ENCODE peak calls at places on chromosomes 7 and 10, in four cellular contexts. X is H1, C is suprapubic skin, O is testis. E is an unnamed sample.
A peak's percentile ranks its signal among the peaks of the same experiment; 100 is the strongest.

GRCh38 chr7:24349339-24349738 is 65.3 kb downstream of the NPY start:
- DNase-seq in X (no peak), C (no peak), O (no peak), E (no peak)

GRCh38 chr7:2519119-2519930 is at the start of gene LFNG:
- DNase-seq in X (peak; percentile 84), C (no peak), O (peak; percentile 92), E (peak; percentile 76)

GRCh38 chr10:123143162-123143824 is 4.6 kb upstream of the HMX2 start:
- DNase-seq in X (peak; percentile 71), C (no peak), O (no peak), E (no peak)

GRCh38 chr7:159016591-159016990 is 128.1 kb downstream of the VIPR2 start:
- DNase-seq in X (no peak), C (no peak), O (no peak), E (no peak)

GRCh38 chr7:29106128-29106988 is 40.0 kb downstream of the CPVL start:
- DNase-seq in X (no peak), C (no peak), O (peak; percentile 43), E (no peak)

GRCh38 chr10:88810196-88810961 is 7.8 kb downstream of the LIPM start:
- DNase-seq in X (no peak), C (no peak), O (peak; percentile 30), E (no peak)

GRCh38 chr10:69742928-69743602 is 58.6 kb upstream of the COL13A1 start:
- DNase-seq in X (peak; percentile 86), C (no peak), O (peak; percentile 75), E (no peak)

GRCh38 chr7:140656548-140657515 is 15.9 kb upstream of the ADCK2 start:
- DNase-seq in X (no peak), C (peak; percentile 79), O (peak; percentile 47), E (no peak)

GRCh38 chr10:81426722-81427121 is 448.3 kb upstream of the NRG3 start:
- DNase-seq in X (no peak), C (no peak), O (no peak), E (no peak)

GRCh38 chr10:97520978-97521761 is 22.4 kb downstream of the UBTD1 start:
- DNase-seq in X (no peak), C (no peak), O (no peak), E (no peak)

GRCh38 chr10:97517778-97518561 is 19.2 kb downstream of the UBTD1 start:
- DNase-seq in X (peak; percentile 51), C (no peak), O (no peak), E (no peak)

GRCh38 chr10:97520520-97520919 is 21.8 kb downstream of the UBTD1 start:
- DNase-seq in X (no peak), C (no peak), O (no peak), E (no peak)

GRCh38 chr10:97518601-97519043 is 19.9 kb downstream of the UBTD1 start:
- DNase-seq in X (no peak), C (no peak), O (no peak), E (no peak)

GRCh38 chr10:97519342-97519741 is 20.6 kb downstream of the UBTD1 start:
- DNase-seq in X (no peak), C (no peak), O (no peak), E (no peak)
- H3K4me1 ChIP-seq in X (peaks cover 23% of the 10 kb centered on the region), C (peaks cover 57% of the 10 kb centered on the region), O (peaks cover 24% of the 10 kb centered on the region), E (peaks cover 5% of the 10 kb centered on the region)

GRCh38 chr10:44850356-44850934 is 60.7 kb upstream of the TMEM72 start:
- DNase-seq in X (no peak), C (no peak), O (no peak), E (no peak)

GRCh38 chr10:44853148-44853734 is 57.9 kb upstream of the TMEM72 start:
- DNase-seq in X (no peak), C (no peak), O (peak; percentile 66), E (no peak)

GRCh38 chr10:44851413-44851812 is 59.7 kb upstream of the TMEM72 start:
- DNase-seq in X (no peak), C (no peak), O (no peak), E (no peak)

GRCh38 chr10:44853796-44854195 is 57.3 kb upstream of the TMEM72 start:
- DNase-seq in X (no peak), C (no peak), O (no peak), E (no peak)

GRCh38 chr10:44851881-44852280 is 59.3 kb upstream of the TMEM72 start:
- DNase-seq in X (no peak), C (no peak), O (no peak), E (no peak)
- TF ChIP-seq POLR2A in X (no peak), C (no peak), O (no peak), E (no peak)

GRCh38 chr7:6547400-6547799 is 3.9 kb downstream of the GRID2IP start:
- DNase-seq in X (no peak), C (no peak), O (no peak), E (no peak)
- H3K4me1 ChIP-seq in X (no peaks in the 10 kb centered on the region), C (no peaks in the 10 kb centered on the region), O (no peaks in the 10 kb centered on the region), E (no peaks in the 10 kb centered on the region)

DNA sequence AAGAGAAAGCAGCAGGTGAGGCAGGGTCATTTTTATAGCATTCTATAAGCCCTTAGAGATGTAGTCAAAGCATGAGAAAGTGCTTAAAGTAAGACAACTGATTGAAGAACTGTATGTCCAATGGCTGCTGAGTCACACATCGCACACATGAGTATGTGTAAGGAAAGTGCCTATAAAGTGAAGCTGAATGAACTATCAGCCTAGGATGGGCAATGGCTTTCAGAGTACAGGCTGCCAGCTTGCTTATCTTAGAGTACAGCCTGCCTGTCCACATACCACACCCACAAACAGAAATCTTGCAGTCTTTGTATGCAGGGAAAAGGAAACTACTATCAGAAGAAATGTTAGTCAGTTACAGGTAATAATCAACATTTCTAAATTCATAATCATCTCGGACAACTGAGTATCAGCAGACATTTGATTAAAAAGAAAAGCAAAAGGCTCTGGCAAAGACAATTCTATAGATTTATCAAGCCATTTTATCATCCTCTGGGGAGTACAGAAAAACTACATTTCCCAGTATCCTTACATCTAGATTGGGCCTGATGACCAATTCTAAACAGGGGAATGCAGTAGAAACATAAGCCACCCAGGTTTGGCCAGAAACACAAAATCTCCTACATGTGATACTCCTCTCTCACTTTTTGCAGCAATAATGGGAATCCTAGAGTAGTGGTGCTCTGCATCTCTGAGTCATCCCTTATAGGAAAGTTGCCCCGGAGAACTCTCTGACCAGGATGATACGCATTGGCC is 16.2 kb upstream of the EPHB6 start:
- DNase-seq in X (no peak), C (no peak), O (no peak), E (no peak)
- TF ChIP-seq POLR2A in X (no peak), C (no peak), O (no peak), E (no peak)

DNA sequence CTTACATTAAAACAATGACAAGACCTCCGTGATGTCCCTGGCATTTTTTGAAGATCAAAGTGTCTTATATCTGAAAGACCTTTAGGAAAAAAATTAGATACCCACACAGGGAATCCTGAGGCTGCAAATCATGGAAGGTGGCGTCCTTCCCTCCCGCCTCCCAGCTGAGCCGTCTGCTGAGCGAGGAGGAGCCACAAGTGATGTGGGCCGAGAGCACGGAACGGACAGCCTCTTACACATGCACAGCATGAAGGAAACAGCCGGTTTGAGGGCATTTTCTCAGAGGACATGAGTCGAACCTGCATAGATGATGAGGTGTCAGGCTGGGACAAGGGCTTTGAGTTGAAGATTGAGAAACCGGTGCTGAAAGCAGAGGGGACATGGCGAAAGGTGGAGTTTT is 163.3 kb downstream of the ADARB2 start:
- DNase-seq in X (no peak), C (peak; percentile 57), O (no peak), E (no peak)
- H3K4me1 ChIP-seq in X (no peaks in the 10 kb centered on the region), C (no peaks in the 10 kb centered on the region), O (no peaks in the 10 kb centered on the region), E (no peaks in the 10 kb centered on the region)

GRCh38 chr7:87600130-87601124 is at the start of gene ABCB1:
- DNase-seq in X (peak; percentile 74), C (peak; percentile 77), O (peak; percentile 58), E (peak; percentile 12)
- TF ChIP-seq POLR2A in X (no peak), C (no peak), O (no peak), E (no peak)

GRCh38 chr10:33239257-33239656 is 95.2 kb downstream of the NRP1 start:
- DNase-seq in X (no peak), C (no peak), O (no peak), E (no peak)
- H3K4me1 ChIP-seq in X (no peaks in the 10 kb centered on the region), C (peaks cover 15% of the 10 kb centered on the region), O (peaks cover 13% of the 10 kb centered on the region), E (peaks cover 44% of the 10 kb centered on the region)

DNA sequence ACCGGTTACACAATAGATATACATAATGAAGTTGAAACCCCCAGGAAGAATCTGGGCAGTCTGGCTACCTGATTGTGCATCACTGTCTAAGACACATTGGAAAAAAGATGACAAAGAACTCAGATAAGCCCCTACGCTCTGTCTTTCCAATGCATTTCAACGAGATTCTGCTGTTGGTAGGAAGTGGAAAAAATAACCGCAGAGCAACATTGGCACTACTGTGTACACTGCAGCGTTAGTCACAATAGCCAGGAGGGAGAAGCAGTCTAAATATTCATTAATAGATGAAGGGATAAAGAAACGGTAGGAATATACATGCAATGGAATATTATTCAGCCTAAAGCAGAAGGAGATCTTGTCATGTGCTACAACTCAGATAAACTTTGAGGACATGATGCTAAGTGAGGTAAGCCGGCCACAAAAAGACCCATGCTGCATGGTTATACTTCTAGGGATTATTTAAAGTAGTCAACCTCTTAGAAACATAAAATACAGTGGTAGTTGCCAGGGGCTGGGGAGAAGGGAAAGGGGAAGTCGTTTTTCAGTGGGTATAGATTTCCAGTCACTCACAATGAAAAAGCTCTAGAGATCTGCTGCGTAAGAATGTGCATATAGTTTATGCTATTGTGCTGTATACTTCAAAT is 40.3 kb downstream of the ELMO1 start:
- DNase-seq in X (no peak), C (no peak), O (no peak), E (no peak)
- TF ChIP-seq POLR2A in X (no peak), C (no peak), O (no peak), E (no peak)

GRCh38 chr10:115219203-115219602 is 126.0 kb downstream of the ATRNL1 start:
- DNase-seq in X (no peak), C (no peak), O (no peak), E (no peak)

DNA sequence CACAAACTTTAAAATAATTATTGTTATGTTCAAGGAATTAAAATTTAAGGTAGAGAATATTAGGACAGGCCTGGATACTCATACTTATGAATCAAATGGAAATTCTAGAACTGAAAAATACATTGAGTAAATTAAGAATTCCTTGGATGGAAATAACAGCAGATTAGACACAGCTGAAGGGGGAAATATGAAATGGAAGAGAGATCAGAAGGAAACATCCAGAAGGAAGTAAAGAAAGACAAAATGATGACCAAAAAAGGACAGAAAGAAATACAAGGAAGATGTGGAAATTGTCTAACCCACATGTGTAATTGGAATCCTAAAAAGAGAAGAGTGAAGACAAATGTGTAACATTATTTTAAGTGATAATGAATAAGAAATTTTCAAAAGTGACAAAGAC is 128.9 kb downstream of the ATRNL1 start:
- DNase-seq in X (no peak), C (no peak), O (no peak), E (no peak)
- H3K4me1 ChIP-seq in X (no peaks in the 10 kb centered on the region), C (no peaks in the 10 kb centered on the region), O (no peaks in the 10 kb centered on the region), E (no peaks in the 10 kb centered on the region)

DNA sequence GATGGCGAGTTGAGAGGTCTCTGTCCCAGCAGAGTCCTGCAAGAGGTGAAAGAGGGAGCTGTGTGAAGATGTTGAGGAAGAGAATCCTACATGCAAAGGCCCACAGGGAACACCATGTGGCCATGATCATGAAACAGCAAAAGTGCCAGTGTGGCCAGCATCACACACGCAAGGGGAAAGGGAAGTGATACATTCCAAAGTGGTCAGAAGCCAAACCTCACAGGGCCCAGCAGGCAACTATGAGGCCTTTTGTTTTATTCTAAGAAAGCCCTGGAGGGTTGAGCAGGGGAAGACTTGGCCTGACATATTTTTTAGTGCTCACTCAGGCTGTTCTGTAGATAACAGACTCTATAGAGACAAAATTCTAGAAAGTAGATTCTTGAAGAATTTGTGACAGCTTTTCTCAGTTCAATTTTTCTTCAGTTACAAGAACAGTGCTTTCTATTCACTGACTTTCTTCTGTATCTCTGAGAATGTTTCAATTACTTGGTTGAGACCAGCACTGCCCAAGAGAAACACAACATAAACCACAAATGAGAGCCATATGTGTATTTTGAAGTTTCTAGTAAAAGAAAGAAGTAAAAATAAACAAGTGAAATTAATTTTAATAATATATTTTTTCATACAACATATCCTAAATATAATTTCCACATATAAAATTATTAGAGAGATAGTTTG is 82.3 kb downstream of the HTR7 start:
- DNase-seq in X (no peak), C (no peak), O (peak; percentile 25), E (no peak)
- TF ChIP-seq POLR2A in X (no peak), C (no peak), O (no peak), E (no peak)